ENCODE peak calls at places on chromosomes 12 and 14, in six cellular contexts. F, B, O, Y, Z and S are unnamed samples.

GRCh38 chr14:75905505-75905904 is 76.3 kb downstream of the TGFB3 start:
- DNase-seq in O (no peak), Z (peak), B (no peak), F (no peak), Y (no peak), S (no peak)

GRCh38 chr12:3302406-3303041 is 188.5 kb upstream of the PRMT8 start:
- DNase-seq in Y (no peak), O (no peak), B (no peak), F (no peak), Z (no peak), S (no peak)

GRCh38 chr14:104982548-104983230 is 2.9 kb upstream of the CLBA1 start:
- DNase-seq in F (no peak), Z (no peak), Y (no peak), O (no peak), B (no peak), S (no peak)

GRCh38 chr14:93304771-93305170 is 28.1 kb downstream of the BTBD7 start:
- DNase-seq in O (no peak), Z (peak), F (no peak), B (no peak), Y (no peak), S (no peak)

GRCh38 chr12:11499802-11500201 is 104.4 kb upstream of the PRB2 start:
- DNase-seq in F (no peak), Z (no peak), Y (no peak), B (no peak), O (no peak), S (no peak)

GRCh38 chr14:101823081-101823480 is 61.6 kb downstream of the PPP2R5C start:
- DNase-seq in O (no peak), Y (no peak), B (no peak), F (no peak), Z (no peak), S (no peak)

GRCh38 chr14:66070542-66071319 is 415.4 kb upstream of the CCDC196 start:
- DNase-seq in O (no peak), Y (peak), Z (peak), B (peak), F (peak), S (no peak)

GRCh38 chr12:113190761-113191160 is 5.2 kb downstream of the RITA1 start:
- DNase-seq in F (no peak), O (no peak), Z (peak), Y (no peak), B (no peak), S (no peak)

GRCh38 chr14:36238666-36239363 is 62.3 kb upstream of the PTCSC3 start:
- DNase-seq in B (no peak), Z (peak), Y (no peak), F (no peak), O (peak), S (peak)

GRCh38 chr12:123253606-123254459 is 17.8 kb downstream of the CDK2AP1 start:
- DNase-seq in Z (no peak), F (no peak), Y (no peak), B (no peak), O (no peak), S (no peak)

GRCh38 chr12:110312581-110313360 is 31.7 kb downstream of the ATP2A2 start:
- DNase-seq in O (peak), Z (peak), F (no peak), Y (no peak), B (no peak), S (no peak)

GRCh38 chr14:74260525-74261233 is 21.4 kb downstream of the VSX2 start:
- DNase-seq in Z (no peak), B (no peak), O (no peak), F (no peak), Y (no peak), S (no peak)

GRCh38 chr14:51780741-51781140 is 79.7 kb upstream of the GNG2 start:
- DNase-seq in Y (no peak), Z (peak), F (no peak), O (no peak), B (no peak), S (no peak)

GRCh38 chr12:132044661-132045412 is 95.1 kb downstream of the EP400 start:
- DNase-seq in B (no peak), F (no peak), Z (no peak), Y (no peak), O (no peak), S (no peak)

GRCh38 chr12:460301-461230 is 827 bp downstream of the B4GALNT3 start:
- DNase-seq in F (peak), Z (no peak), O (no peak), Y (peak), B (peak), S (no peak)

GRCh38 chr12:74791365-74791764 is 253.7 kb downstream of the ATXN7L3B start:
- DNase-seq in Z (no peak), B (no peak), Y (no peak), F (no peak), O (no peak), S (no peak)

GRCh38 chr14:68772761-68773381 is 20.0 kb downstream of the ZFP36L1 start:
- DNase-seq in Y (no peak), O (no peak), B (no peak), Z (no peak), F (no peak), S (no peak)

GRCh38 chr12:63882844-63883243 is 38.3 kb downstream of the SRGAP1 start:
- DNase-seq in Y (no peak), O (no peak), B (no peak), Z (peak), F (no peak), S (no peak)

GRCh38 chr12:56007892-56008471 is 10.9 kb downstream of the SUOX start:
- DNase-seq in Y (no peak), F (no peak), O (no peak), Z (no peak), B (no peak), S (no peak)

GRCh38 chr12:34399631-34400422 is 377.5 kb downstream of the ALG10 start:
- DNase-seq in B (no peak), Y (no peak), O (no peak), Z (no peak), F (peak), S (no peak)

GRCh38 chr12:6752181-6752930 is 585 bp downstream of the MLF2 start:
- DNase-seq in Z (peak), O (no peak), Y (no peak), F (no peak), B (no peak), S (no peak)

GRCh38 chr14:74257988-74258704 is 18.9 kb downstream of the VSX2 start:
- DNase-seq in Y (no peak), B (no peak), O (no peak), F (no peak), Z (no peak), S (no peak)

GRCh38 chr12:57816001-57816854 is 2.3 kb downstream of the AVIL start:
- DNase-seq in B (no peak), F (no peak), Z (no peak), O (no peak), Y (no peak), S (no peak)

GRCh38 chr14:24984846-24985589 is 64.9 kb downstream of the STXBP6 start:
- DNase-seq in O (no peak), Y (no peak), Z (peak), B (no peak), F (no peak), S (no peak)